ENCODE peak calls at places on chromosome 12, in four cellular contexts. O is K562, Z is GM12878, N is HepG2. I is an unnamed sample.

GRCh38 chr12:105433804-105434203 is 103.3 kb downstream of the C12orf75 start:
- DNase-seq in O (no peak), N (no peak), Z (no peak), I (no peak)

GRCh38 chr12:51811203-51811805 is 37.2 kb downstream of the FIGNL2 start:
- DNase-seq in N (no peak), Z (no peak), O (no peak), I (no peak)

GRCh38 chr12:125228519-125229260 is 163.5 kb downstream of the AACS start:
- DNase-seq in O (peak), N (no peak), Z (no peak), I (peak)

GRCh38 chr12:5391638-5392037 is 40.3 kb upstream of the NTF3 start:
- DNase-seq in O (no peak), N (no peak), Z (no peak), I (no peak)

GRCh38 chr12:62214847-62215246 is 45.4 kb upstream of the USP15 start:
- DNase-seq in N (no peak), Z (no peak), O (no peak), I (no peak)

GRCh38 chr12:109264943-109265650 is 44.0 kb downstream of the FOXN4 start:
- DNase-seq in N (no peak), O (no peak), Z (no peak), I (no peak)

GRCh38 chr12:15899282-15899870 is 11.8 kb upstream of the DERA start:
- DNase-seq in O (peak), N (peak), Z (no peak), I (no peak)

GRCh38 chr12:4044101-4044500 is 170.9 kb upstream of the PARP11 start:
- DNase-seq in O (no peak), Z (no peak), N (no peak), I (no peak)

GRCh38 chr12:122162976-122163375 is 11.0 kb downstream of the IL31 start:
- DNase-seq in O (no peak), N (no peak), Z (no peak), I (no peak)

GRCh38 chr12:65522956-65523857 is 244.7 kb downstream of the MSRB3 start:
- DNase-seq in Z (no peak), O (no peak), N (no peak), I (no peak)
- TF ChIP-seq FOXK2 in Z (no peak), O (no peak), N (no peak), I (no peak)

GRCh38 chr12:27523305-27523641 is 733 bp upstream of the PPFIBP1 start:
- DNase-seq in N (no peak), Z (no peak), O (no peak), I (no peak)

GRCh38 chr12:27524489-27524835 is 456 bp downstream of the PPFIBP1 start:
- DNase-seq in Z (no peak), N (no peak), O (no peak), I (no peak)

GRCh38 chr12:27523642-27524488 is at the start of gene PPFIBP1:
- DNase-seq in Z (peak), O (peak), N (peak), I (peak)

GRCh38 chr12:27524839-27525238 is 833 bp downstream of the PPFIBP1 start:
- DNase-seq in O (no peak), N (no peak), Z (no peak), I (no peak)

DNA sequence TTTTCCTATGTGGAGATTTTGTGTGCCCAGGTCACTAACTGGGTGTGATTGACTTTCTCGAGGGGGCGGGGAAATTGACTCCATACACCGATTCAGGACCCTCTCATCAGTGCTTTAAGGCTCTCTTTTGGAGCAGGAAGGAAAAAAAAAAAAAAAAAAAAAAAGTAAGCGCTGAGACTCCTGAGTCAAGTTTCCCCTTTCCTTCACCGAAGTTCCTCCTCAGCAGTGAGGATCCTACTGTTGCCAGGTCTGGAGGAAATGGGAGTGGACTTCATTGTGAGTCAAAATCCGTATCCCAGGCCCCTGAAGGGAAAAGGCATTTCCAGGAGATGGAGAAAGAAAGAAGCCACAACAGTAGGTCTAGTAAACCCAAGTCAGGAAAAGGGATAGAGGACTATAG is 1.4 kb downstream of the PPFIBP1 start:
- DNase-seq in Z (no peak), O (no peak), N (no peak), I (no peak)
- TF ChIP-seq BHLHE40 in Z (no peak), O (no peak), N (no peak), I (no peak)

DNA sequence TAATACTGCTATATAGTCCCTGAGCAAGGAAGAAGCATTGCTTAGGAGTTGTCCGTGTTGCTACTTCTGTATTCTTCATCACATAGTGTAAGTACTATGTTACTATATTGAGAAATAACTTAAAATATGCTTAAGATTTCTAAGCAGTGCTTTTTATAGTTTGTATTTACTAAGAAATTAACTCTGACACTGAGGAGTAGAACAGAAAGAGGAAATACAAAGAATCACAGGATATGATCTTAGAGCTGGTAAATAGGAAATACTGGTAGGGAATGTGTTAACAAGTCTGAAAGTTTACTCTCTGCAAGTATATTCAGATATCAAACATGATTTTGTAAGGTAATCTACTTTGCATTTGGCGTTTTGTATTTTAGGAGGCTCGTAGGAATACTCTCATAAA is 15.5 kb downstream of the XPOT start:
- DNase-seq in N (no peak), Z (no peak), O (no peak), I (no peak)
- TF ChIP-seq FOXK2 in N (no peak), Z (no peak), O (no peak), I (no peak)

DNA sequence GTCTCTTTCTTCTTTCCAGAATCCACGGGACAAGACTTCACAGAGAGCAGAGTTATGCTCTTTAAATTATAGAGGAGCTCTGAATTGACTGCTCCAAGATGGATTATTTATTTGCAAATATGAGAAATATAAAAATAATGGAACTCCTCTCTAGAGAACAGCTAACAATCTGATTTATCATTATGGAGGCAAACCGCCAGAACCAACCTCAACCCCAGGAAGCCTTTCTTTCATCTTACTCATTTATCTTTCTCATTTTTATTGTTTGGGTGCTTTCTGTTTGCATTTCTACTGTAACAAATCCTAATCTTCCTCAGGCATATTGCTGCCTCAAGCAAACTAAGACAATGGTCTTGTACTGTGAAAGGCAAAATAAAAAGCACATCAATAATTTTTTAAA is 216.5 kb downstream of the C12orf50 start:
- DNase-seq in N (no peak), Z (no peak), O (no peak), I (no peak)
- TF ChIP-seq BHLHE40 in N (no peak), Z (no peak), O (no peak), I (no peak)

DNA sequence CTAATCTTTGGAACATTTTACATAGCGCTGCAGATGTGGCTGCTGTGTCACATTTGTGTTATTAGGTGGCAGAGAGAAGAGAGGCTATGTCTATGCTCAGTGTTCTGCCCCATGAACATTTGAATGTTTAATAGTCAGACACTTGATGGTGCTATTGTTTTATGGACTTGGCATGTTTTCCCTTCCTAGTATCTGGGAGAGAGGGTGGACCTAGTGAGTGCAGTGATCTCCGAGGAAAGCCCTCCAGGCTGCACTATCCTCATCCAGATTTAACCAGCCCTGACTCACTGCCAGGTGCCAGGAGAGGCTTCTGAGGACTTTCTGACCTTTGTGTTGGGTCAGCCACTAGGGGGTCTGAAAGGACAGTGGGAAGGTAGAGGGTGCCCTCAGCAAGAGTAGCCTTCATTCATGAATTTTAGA is 24.3 kb downstream of the ZFC3H1 start:
- DNase-seq in O (peak), N (peak), Z (no peak), I (no peak)
- TF ChIP-seq FOXK2 in O (no peak), N (no peak), Z (no peak), I (no peak)

GRCh38 chr12:123903301-123904065 is 69.1 kb downstream of the CCDC92 start:
- DNase-seq in N (no peak), O (no peak), Z (no peak), I (no peak)
- TF ChIP-seq BHLHE40 in N (no peak), O (no peak), Z (no peak), I (no peak)

DNA sequence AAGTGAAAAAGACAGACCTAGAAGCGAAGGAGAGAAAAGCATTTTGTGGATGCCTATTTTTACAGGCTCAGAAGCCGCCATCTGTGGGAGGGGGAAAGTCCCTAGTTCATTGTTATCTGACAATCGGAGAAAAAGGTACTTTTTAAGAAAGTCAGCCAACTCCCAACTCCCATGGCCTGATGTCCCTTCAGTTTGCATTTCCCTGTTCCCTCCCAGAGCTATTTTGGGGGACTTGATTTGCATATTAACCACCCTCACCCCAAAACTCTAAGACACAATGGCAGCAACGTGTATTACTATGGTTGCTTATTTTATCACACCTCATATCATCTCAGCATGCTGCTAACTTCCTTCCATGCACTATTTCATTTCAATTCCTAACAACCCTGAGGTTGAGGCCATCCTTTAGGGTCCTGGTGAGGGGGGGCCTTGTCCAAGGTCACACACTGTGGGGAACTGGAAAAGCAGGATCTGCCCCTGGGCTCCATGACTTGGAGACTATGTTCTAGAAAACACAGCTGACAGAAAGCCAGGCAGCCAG is 18.7 kb downstream of the HVCN1 start:
- DNase-seq in N (no peak), Z (peak), O (no peak), I (no peak)
- TF ChIP-seq FOXK2 in N (no peak), Z (no peak), O (no peak), I (no peak)

I was measured in HEK293T.